ENCODE peak calls at places on chromosomes 2 and 18, in seven cellular contexts. W is ovary, G is GM13976, P is fibroblast of lung, N is heart left ventricle, D is GM12865, C is IMR-90. I is an unnamed sample.

GRCh38 chr2:46142546-46143329 is 154.5 kb upstream of the EPAS1 start:
- DNase-seq in W (no peak), G (peak; percentile 4), P (no peak), N (no peak), D (no peak), C (no peak), I (no peak)

GRCh38 chr2:127197475-127198385 is 22.4 kb downstream of the CYP27C1 start:
- DNase-seq in W (peak; percentile 59), G (no peak), P (peak; percentile 51), N (peak; percentile 38), D (peak; percentile 72), C (peak; percentile 50), I (peak; percentile 65)

GRCh38 chr2:6982484-6982883 is 65.3 kb downstream of the RNF144A start:
- DNase-seq in W (no peak), G (no peak), P (no peak), N (no peak), D (no peak), C (no peak), I (no peak)

GRCh38 chr2:207128867-207129266 is 36.9 kb downstream of the KLF7 start:
- DNase-seq in W (no peak), G (no peak), P (no peak), N (no peak), D (no peak), C (no peak), I (no peak)

GRCh38 chr18:36493349-36494281 is 196.1 kb downstream of the FHOD3 start:
- DNase-seq in W (no peak), G (no peak), P (peak; percentile 24), N (no peak), D (no peak), C (peak; percentile 51), I (no peak)

GRCh38 chr2:216287251-216287650 is 85.0 kb downstream of the MARCHF4 start:
- DNase-seq in W (no peak), G (no peak), P (no peak), N (no peak), D (no peak), C (no peak), I (no peak)

GRCh38 chr2:160092445-160092844 is 30.0 kb upstream of the PLA2R1 start:
- DNase-seq in W (peak; percentile 18), G (no peak), P (no peak), N (no peak), D (no peak), C (no peak), I (no peak)

GRCh38 chr2:39243469-39244123 is at the start of gene CDKL4:
- DNase-seq in W (no peak), G (peak; percentile 52), P (peak; percentile 6), N (no peak), D (peak; percentile 54), C (no peak), I (peak; percentile 46)

GRCh38 chr2:38268691-38269309 is 108.3 kb downstream of the ATL2 start:
- DNase-seq in W (no peak), G (no peak), P (peak; percentile 69), N (no peak), D (no peak), C (peak; percentile 91), I (no peak)

GRCh38 chr2:237593596-237594310 is 3.2 kb upstream of the RAB17 start:
- DNase-seq in W (no peak), G (no peak), P (no peak), N (no peak), D (no peak), C (no peak), I (no peak)

GRCh38 chr18:68177807-68178702 is 536.9 kb downstream of the TMX3 start:
- DNase-seq in W (no peak), G (no peak), P (peak; percentile 99), N (no peak), D (no peak), C (peak; percentile 99), I (no peak)

GRCh38 chr2:23002234-23002633 is 382.7 kb upstream of the KLHL29 start:
- DNase-seq in W (no peak), G (no peak), P (no peak), N (no peak), D (no peak), C (no peak), I (no peak)

GRCh38 chr2:206700141-206700540 is 18.1 kb downstream of the DYTN start:
- DNase-seq in W (no peak), G (no peak), P (peak; percentile 51), N (no peak), D (no peak), C (no peak), I (no peak)

DNA sequence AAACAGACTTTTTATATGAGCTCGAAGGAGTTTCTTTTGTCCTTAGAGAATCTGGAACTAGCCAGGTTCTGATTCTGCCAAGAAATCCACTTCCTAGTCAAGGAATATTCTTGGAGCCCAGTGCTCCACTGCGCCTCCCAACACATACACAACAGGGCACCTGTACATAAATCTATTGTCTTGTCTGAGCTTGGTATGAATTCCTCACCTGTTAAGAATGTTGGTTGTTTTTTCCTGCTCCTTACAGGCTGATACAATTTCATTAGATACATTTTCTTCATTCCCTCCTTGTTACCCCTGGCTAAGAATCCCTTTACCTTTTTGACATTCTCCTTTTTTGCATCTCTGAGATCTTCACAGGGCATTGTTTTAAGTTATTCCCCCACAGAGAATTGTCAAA is 56.0 kb upstream of the FZD7 start:
- DNase-seq in W (no peak), G (no peak), P (no peak), N (no peak), D (no peak), C (no peak), I (no peak)
- TF ChIP-seq CTCF in W (no peak), G (no peak), P (no peak), N (no peak), D (no peak), C (no peak), I (no peak)

GRCh38 chr2:173290046-173290445 is 64.6 kb upstream of the CDCA7 start:
- DNase-seq in W (no peak), G (no peak), P (peak; percentile 67), N (no peak), D (no peak), C (peak; percentile 26), I (no peak)

GRCh38 chr2:173288561-173288960 is 66.1 kb upstream of the CDCA7 start:
- DNase-seq in W (no peak), G (no peak), P (peak; percentile 83), N (no peak), D (no peak), C (peak; percentile 77), I (no peak)

GRCh38 chr2:173282795-173283545 is 71.7 kb upstream of the CDCA7 start:
- DNase-seq in W (no peak), G (no peak), P (no peak), N (no peak), D (no peak), C (no peak), I (no peak)

GRCh38 chr2:173287594-173287993 is 67.1 kb upstream of the CDCA7 start:
- DNase-seq in W (no peak), G (no peak), P (no peak), N (no peak), D (no peak), C (no peak), I (no peak)

DNA sequence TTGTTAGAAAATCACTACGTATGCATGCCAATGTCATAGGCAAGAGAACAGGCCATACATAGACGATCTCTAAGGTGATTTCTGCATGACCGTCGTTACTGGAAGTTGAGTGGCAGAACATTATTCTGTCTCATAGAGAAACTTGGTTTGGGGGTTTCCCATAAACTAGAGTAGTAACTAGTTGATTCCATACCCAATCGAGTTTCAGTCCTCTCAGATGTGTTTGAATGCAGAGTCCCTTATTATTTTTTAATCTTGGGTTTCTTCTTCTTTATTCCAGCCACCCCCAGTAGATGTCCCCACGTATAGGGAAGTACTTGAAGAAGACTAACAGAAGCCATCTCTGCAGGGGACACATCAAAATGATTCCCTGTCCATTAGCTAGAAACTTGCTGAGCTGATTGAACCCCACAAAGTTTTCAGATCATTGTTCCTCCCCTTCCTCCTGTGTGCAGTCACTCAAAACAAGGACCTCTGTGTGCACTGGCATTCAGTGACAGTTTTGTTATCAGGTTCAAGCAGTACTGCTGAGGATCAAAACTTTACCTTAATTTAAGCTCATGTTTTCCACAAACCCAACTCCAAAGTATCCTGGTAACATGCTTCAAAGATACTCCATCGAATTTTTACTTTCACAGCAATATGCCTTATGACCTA is 68.4 kb upstream of the CDCA7 start:
- DNase-seq in W (no peak), G (peak; percentile 60), P (no peak), N (no peak), D (peak; percentile 63), C (no peak), I (no peak)
- TF ChIP-seq CTCF in W (no peak), G (no peak), P (no peak), N (no peak), D (no peak), C (no peak), I (peak; percentile 5)

DNA sequence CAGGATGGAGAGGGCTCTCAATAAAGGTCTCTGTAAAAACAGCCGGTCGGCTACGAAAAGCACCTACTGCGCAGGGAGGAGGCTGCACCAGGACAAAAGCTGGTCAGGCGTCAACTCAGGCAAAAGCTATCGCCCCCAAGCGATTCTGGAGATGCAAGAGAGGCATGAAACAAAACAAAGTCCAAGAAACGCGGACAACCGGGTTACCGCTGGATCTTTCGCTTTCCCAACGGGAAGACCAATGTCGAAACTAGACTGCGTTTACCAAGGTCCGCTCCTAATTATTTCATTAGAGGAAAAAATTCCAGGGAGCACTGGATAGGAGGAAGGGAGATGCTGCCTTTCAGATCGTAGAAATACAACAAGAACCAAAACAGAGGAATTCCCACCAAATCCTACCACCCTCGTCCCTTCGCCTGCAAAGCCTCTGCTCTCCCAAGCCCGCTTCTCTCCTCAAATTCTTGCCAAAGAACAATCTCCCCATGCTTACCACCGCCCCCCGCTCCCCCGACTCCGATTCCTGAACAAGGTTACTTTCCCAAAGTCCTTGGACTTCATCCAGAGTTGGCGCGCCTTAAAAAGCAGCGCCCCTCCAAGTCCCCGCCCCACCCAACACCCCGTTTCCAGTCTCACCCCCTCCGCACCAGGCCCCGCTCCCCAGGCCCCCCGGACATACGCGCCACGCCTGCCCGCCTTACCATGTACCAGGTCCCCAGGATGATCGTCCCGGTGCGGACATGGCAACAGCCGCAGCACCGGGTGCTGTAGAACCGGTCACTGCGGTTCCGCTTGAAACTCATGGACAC is 513 bp downstream of the LAPTM4A start:
- DNase-seq in W (peak; percentile 65), G (peak; percentile 54), P (peak; percentile 55), N (peak; percentile 56), D (peak; percentile 69), C (peak; percentile 65), I (no peak)
- TF ChIP-seq CTCF in W (no peak), G (peak; percentile 18), P (peak; percentile 26), N (peak; percentile 31), D (peak; percentile 11), C (peak; percentile 19), I (no peak)

GRCh38 chr18:22524783-22525182 is 107.1 kb upstream of the CTAGE1 start:
- DNase-seq in W (no peak), G (no peak), P (peak; percentile 18), N (no peak), D (no peak), C (peak; percentile 47), I (no peak)

GRCh38 chr18:22525883-22526282 is 108.2 kb upstream of the CTAGE1 start:
- DNase-seq in W (no peak), G (no peak), P (no peak), N (no peak), D (no peak), C (no peak), I (no peak)

GRCh38 chr18:22523481-22523880 is 105.8 kb upstream of the CTAGE1 start:
- DNase-seq in W (no peak), G (no peak), P (no peak), N (no peak), D (no peak), C (no peak), I (no peak)

GRCh38 chr18:22521026-22521707 is 103.5 kb upstream of the CTAGE1 start:
- DNase-seq in W (no peak), G (no peak), P (no peak), N (no peak), D (no peak), C (no peak), I (no peak)

GRCh38 chr18:22525313-22525712 is 107.6 kb upstream of the CTAGE1 start:
- DNase-seq in W (no peak), G (no peak), P (no peak), N (no peak), D (no peak), C (peak; percentile 35), I (no peak)
- TF ChIP-seq CTCF in W (no peak), G (no peak), P (no peak), N (no peak), D (no peak), C (no peak), I (no peak)